ENCODE peak calls at places on chromosome 6, in four cellular contexts. One of them, this sample, is unnamed. For H3K9me3 and H3K27me3, the result is how much of the 10 kb centered on the place peaks cover.

GRCh38 chr6:1596088-1596852 is 13.4 kb upstream of the FOXC1 start:
- DNase-seq in HCT116: no peak
- DNase-seq in RWPE2: no peak
- DNase-seq in cardiac muscle cell: peak
- DNase-seq in this sample: no peak

GRCh38 chr6:115612796-115613479 is 447.8 kb downstream of the FRK start:
- DNase-seq in HCT116: no peak
- DNase-seq in cardiac muscle cell: no peak
- DNase-seq in RWPE2: no peak
- DNase-seq in this sample: no peak

GRCh38 chr6:38528196-38528965 is 111.3 kb downstream of the BTBD9 start:
- DNase-seq in HCT116: no peak
- DNase-seq in RWPE2: no peak
- DNase-seq in cardiac muscle cell: peak
- DNase-seq in this sample: no peak

GRCh38 chr6:5763871-5764270 is 242.9 kb downstream of the NRN1 start:
- DNase-seq in RWPE2: no peak
- DNase-seq in cardiac muscle cell: peak
- DNase-seq in HCT116: no peak
- DNase-seq in this sample: no peak

GRCh38 chr6:148339766-148340165 is 2.9 kb upstream of the SASH1 start:
- DNase-seq in RWPE2: no peak
- DNase-seq in cardiac muscle cell: no peak
- DNase-seq in HCT116: no peak
- DNase-seq in this sample: no peak

GRCh38 chr6:81491486-81492101 is 260.9 kb downstream of the TENT5A start:
- DNase-seq in HCT116: no peak
- DNase-seq in RWPE2: no peak
- DNase-seq in cardiac muscle cell: no peak
- DNase-seq in this sample: no peak

GRCh38 chr6:82711992-82712788 is 348.6 kb downstream of the TPBG start:
- DNase-seq in HCT116: no peak
- DNase-seq in cardiac muscle cell: peak
- DNase-seq in RWPE2: no peak
- DNase-seq in this sample: no peak

GRCh38 chr6:154496191-154496590 is 14.3 kb downstream of the CNKSR3 start:
- DNase-seq in cardiac muscle cell: no peak
- DNase-seq in RWPE2: no peak
- DNase-seq in HCT116: no peak
- DNase-seq in this sample: no peak

GRCh38 chr6:95366414-95366813 is 210.9 kb upstream of the MANEA start:
- DNase-seq in cardiac muscle cell: no peak
- DNase-seq in HCT116: no peak
- DNase-seq in RWPE2: no peak
- DNase-seq in this sample: no peak

GRCh38 chr6:130862370-130862769 is 35.2 kb downstream of the SMLR1 start:
- DNase-seq in cardiac muscle cell: no peak
- DNase-seq in RWPE2: no peak
- DNase-seq in HCT116: no peak
- DNase-seq in this sample: no peak

GRCh38 chr6:26550250-26550993 is 12.3 kb downstream of the HMGN4 start:
- DNase-seq in HCT116: no peak
- DNase-seq in cardiac muscle cell: peak
- DNase-seq in RWPE2: no peak
- DNase-seq in this sample: no peak

GRCh38 chr6:16331328-16332174 is 93.2 kb downstream of the GMPR start:
- DNase-seq in RWPE2: no peak
- DNase-seq in HCT116: no peak
- DNase-seq in cardiac muscle cell: peak
- DNase-seq in this sample: no peak

DNA sequence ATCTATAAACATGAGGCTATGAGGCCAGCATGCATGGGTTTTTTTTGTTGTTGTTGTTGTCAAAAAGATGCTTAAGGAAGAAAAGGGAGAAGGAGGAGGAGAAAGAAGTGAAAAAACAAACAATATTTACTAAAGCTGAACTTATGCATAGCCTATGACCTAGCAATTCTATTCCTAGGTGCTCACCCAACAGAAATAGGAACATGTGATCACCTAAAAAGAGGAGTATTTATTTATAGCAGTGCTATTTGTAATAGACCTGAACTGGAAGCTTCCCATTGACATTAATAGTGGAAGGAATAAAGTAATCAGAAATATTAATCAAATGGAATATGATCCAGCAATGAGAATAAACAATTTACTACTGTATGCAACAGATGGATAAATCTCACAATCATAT is 156.5 kb upstream of the OLIG3 start:
- DNase-seq in cardiac muscle cell: no peak
- DNase-seq in RWPE2: no peak
- DNase-seq in HCT116: no peak
- DNase-seq in this sample: no peak
- H3K9me3 ChIP-seq in cardiac muscle cell: under half
- H3K9me3 ChIP-seq in RWPE2: under half
- H3K9me3 ChIP-seq in HCT116: under half
- H3K9me3 ChIP-seq in this sample: under half

GRCh38 chr6:159061805-159062563 is 17.2 kb upstream of the TAGAP start:
- DNase-seq in RWPE2: no peak
- DNase-seq in HCT116: no peak
- DNase-seq in cardiac muscle cell: no peak
- DNase-seq in this sample: no peak
- H3K27me3 ChIP-seq in RWPE2: under half
- H3K27me3 ChIP-seq in HCT116: under half
- H3K27me3 ChIP-seq in cardiac muscle cell: under half
- H3K27me3 ChIP-seq in this sample: under half

DNA sequence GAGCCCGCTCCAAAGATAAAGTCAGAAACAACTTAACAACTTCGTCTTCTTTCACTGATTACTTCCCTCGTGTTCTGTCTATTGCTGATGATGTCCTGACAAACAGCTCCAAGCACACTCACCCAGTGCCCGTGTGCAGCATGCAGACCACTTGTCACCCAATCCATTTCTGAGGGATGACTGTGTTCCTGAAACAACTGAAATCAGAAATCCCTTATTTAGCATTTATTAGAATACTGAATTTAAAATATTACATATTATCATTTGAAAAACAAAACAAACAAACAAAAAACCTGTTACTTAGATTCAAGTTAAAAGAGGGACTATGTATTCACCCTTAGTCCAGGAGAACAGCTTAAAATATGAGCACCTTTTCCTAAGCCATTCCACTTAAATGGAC is 223.7 kb upstream of the QKI start:
- DNase-seq in RWPE2: no peak
- DNase-seq in HCT116: no peak
- DNase-seq in cardiac muscle cell: no peak
- DNase-seq in this sample: no peak
- H3K4me3 ChIP-seq in RWPE2: no peak
- H3K4me3 ChIP-seq in HCT116: no peak
- H3K4me3 ChIP-seq in cardiac muscle cell: no peak
- H3K4me3 ChIP-seq in this sample: no peak

GRCh38 chr6:109359248-109359647 is 23.0 kb downstream of the CD164 start:
- DNase-seq in cardiac muscle cell: no peak
- DNase-seq in RWPE2: no peak
- DNase-seq in HCT116: no peak
- DNase-seq in this sample: no peak
- H3K9me3 ChIP-seq in cardiac muscle cell: under half
- H3K9me3 ChIP-seq in RWPE2: under half
- H3K9me3 ChIP-seq in HCT116: under half
- H3K9me3 ChIP-seq in this sample: under half